ENCODE peak calls at places on chromosomes 6 and 20, in nine cellular contexts. F is activated CD4-positive, CD25-positive, alpha-beta regulatory T cell; D is Peyer's patch; X is posterior cingulate gyrus; V is KG1; S is RWPE1; J is glutamatergic neuron; R is suprapubic skin; G is AG10803. T is an unnamed sample.

GRCh38 chr6:2534406-2535139 is 216.1 kb downstream of the MYLK4 start:
- DNase-seq in F (no peak), D (no peak), X (no peak), V (no peak), S (no peak), J (no peak), R (no peak), G (no peak), T (no peak)

GRCh38 chr6:2505624-2506023 is 245.1 kb downstream of the MYLK4 start:
- DNase-seq in F (no peak), D (no peak), X (no peak), V (no peak), S (no peak), J (peak; percentile 33), R (no peak), G (no peak), T (no peak)

GRCh38 chr20:5000263-5001173 is 792 bp downstream of the SLC23A2 start:
- DNase-seq in F (no peak), D (peak; percentile 59), X (peak; percentile 64), V (no peak), S (no peak), J (peak; percentile 65), R (peak; percentile 70), G (peak; percentile 21), T (no peak)

GRCh38 chr6:161204866-161205557 is 68.8 kb downstream of the AGPAT4 start:
- DNase-seq in F (no peak), D (no peak), X (peak; percentile 51), V (no peak), S (no peak), J (no peak), R (no peak), G (peak; percentile 35), T (no peak)

GRCh38 chr20:59824711-59825562 is 108.5 kb downstream of the SYCP2 start:
- DNase-seq in F (no peak), D (no peak), X (no peak), V (no peak), S (no peak), J (no peak), R (peak; percentile 50), G (no peak), T (no peak)

GRCh38 chr20:21395666-21396044 is 1.7 kb downstream of the NKX2-4 start:
- DNase-seq in F (no peak), D (no peak), X (no peak), V (no peak), S (no peak), J (no peak), R (no peak), G (no peak), T (no peak)

GRCh38 chr6:100592929-100593328 is 128.2 kb upstream of the SIM1 start:
- DNase-seq in F (no peak), D (no peak), X (no peak), V (no peak), S (no peak), J (no peak), R (no peak), G (no peak), T (no peak)

GRCh38 chr6:30821862-30822784 is 62.2 kb upstream of the DDR1 start:
- DNase-seq in F (no peak), D (no peak), X (no peak), V (peak; percentile 16), S (peak; percentile 39), J (no peak), R (no peak), G (peak; percentile 51), T (no peak)

GRCh38 chr6:79574636-79575035 is 37.4 kb upstream of the LCA5 start:
- DNase-seq in F (no peak), D (no peak), X (no peak), V (no peak), S (peak; percentile 36), J (no peak), R (no peak), G (peak; percentile 34), T (no peak)

GRCh38 chr6:162778603-162779002 is 50.8 kb downstream of the PACRG start:
- DNase-seq in F (no peak), D (no peak), X (no peak), V (no peak), S (no peak), J (no peak), R (no peak), G (no peak), T (no peak)

GRCh38 chr6:44238687-44239350 is 8.1 kb upstream of the HSP90AB1 start:
- DNase-seq in F (no peak), D (no peak), X (no peak), V (no peak), S (no peak), J (no peak), R (no peak), G (no peak), T (no peak)

GRCh38 chr6:70133246-70133645 is 169.6 kb downstream of the COL9A1 start:
- DNase-seq in F (no peak), D (no peak), X (no peak), V (no peak), S (no peak), J (no peak), R (no peak), G (no peak), T (peak; percentile 3)

GRCh38 chr6:11200356-11200755 is 32.1 kb downstream of the NEDD9 start:
- DNase-seq in F (no peak), D (no peak), X (no peak), V (no peak), S (no peak), J (no peak), R (no peak), G (peak; percentile 44), T (no peak)